ENCODE peak calls at places on chromosome 2, in four cellular contexts. F is HepG2, G is H1, C is GM12878. K is an unnamed sample.

GRCh38 chr2:44218771-44219170 is 50.1 kb downstream of the PPM1B start:
- DNase-seq in C (no peak), G (no peak), F (no peak), K (no peak)

GRCh38 chr2:138029238-138029637 is 65.0 kb downstream of the HNMT start:
- DNase-seq in F (no peak), C (no peak), G (no peak), K (no peak)

GRCh38 chr2:119475225-119475856 is 43.7 kb downstream of the TMEM37 start:
- DNase-seq in C (no peak), G (peak), F (peak), K (no peak)

GRCh38 chr2:13942111-13942510 is 690.4 kb upstream of the LRATD1 start:
- DNase-seq in F (no peak), G (no peak), C (no peak), K (no peak)

GRCh38 chr2:30655660-30656059 is 151.6 kb downstream of the CAPN13 start:
- DNase-seq in C (no peak), F (no peak), G (no peak), K (no peak)

GRCh38 chr2:147603434-147604225 is 241.2 kb upstream of the ACVR2A start:
- DNase-seq in G (no peak), C (no peak), F (no peak), K (no peak)

GRCh38 chr2:98148968-98149697 is 62.2 kb downstream of the VWA3B start:
- DNase-seq in C (no peak), F (peak), G (no peak), K (no peak)

GRCh38 chr2:150599889-150600288 is 112.4 kb upstream of the RND3 start:
- DNase-seq in C (no peak), G (no peak), F (no peak), K (no peak)

GRCh38 chr2:38223256-38223655 is 147.3 kb upstream of the CYP1B1 start:
- DNase-seq in C (no peak), F (no peak), G (no peak), K (no peak)

GRCh38 chr2:39024833-39025232 is 96.0 kb downstream of the SOS1 start:
- DNase-seq in F (no peak), C (no peak), G (no peak), K (no peak)

GRCh38 chr2:55061534-55062344 is 11.5 kb upstream of the RTN4 start:
- DNase-seq in F (no peak), G (no peak), C (no peak), K (no peak)

GRCh38 chr2:198036029-198036879 is 231.9 kb downstream of the PLCL1 start:
- DNase-seq in F (no peak), G (no peak), C (no peak), K (no peak)

GRCh38 chr2:158015428-158016076 is 86.1 kb upstream of the UPP2 start:
- DNase-seq in F (no peak), C (no peak), G (no peak), K (no peak)

GRCh38 chr2:166106431-166107015 is 21.3 kb downstream of the SCN1A start:
- DNase-seq in C (no peak), F (peak), G (no peak), K (peak)

GRCh38 chr2:226782092-226782713 is 17.4 kb downstream of the IRS1 start:
- DNase-seq in F (no peak), G (no peak), C (no peak), K (no peak)

GRCh38 chr2:230942371-230942770 is 17.3 kb upstream of the GPR55 start:
- DNase-seq in C (no peak), F (no peak), G (no peak), K (peak)

GRCh38 chr2:205245652-205246051 is 436.6 kb upstream of the NRP2 start:
- DNase-seq in F (no peak), G (no peak), C (no peak), K (no peak)

GRCh38 chr2:82120120-82120519 is 1815.6 kb upstream of the LRRTM1 start:
- DNase-seq in C (no peak), G (no peak), F (no peak), K (no peak)

GRCh38 chr2:102313025-102313424 is 1.7 kb downstream of the IL1RL1 start:
- DNase-seq in C (no peak), F (no peak), G (no peak), K (no peak)

GRCh38 chr2:127498386-127498785 is 27.9 kb downstream of the IWS1 start:
- DNase-seq in G (no peak), F (peak), C (no peak), K (no peak)

GRCh38 chr2:647691-648231 is 29.4 kb downstream of the TMEM18 start:
- DNase-seq in C (no peak), F (no peak), G (no peak), K (no peak)

GRCh38 chr2:145095641-145096435 is 575.9 kb upstream of the ZEB2 start:
- DNase-seq in C (no peak), F (no peak), G (no peak), K (no peak)

GRCh38 chr2:30235008-30235655 is 3.8 kb downstream of the LBH start:
- DNase-seq in F (no peak), G (no peak), C (no peak), K (no peak)

GRCh38 chr2:120547662-120548061 is 188.0 kb upstream of the GLI2 start:
- DNase-seq in C (no peak), G (no peak), F (no peak), K (no peak)

GRCh38 chr2:161312996-161313395 is 4.8 kb downstream of the PSMD14 start:
- DNase-seq in C (no peak), F (no peak), G (no peak), K (no peak)

GRCh38 chr2:113962692-113963480 is 73.0 kb downstream of the ACTR3 start:
- DNase-seq in F (no peak), G (no peak), C (no peak), K (no peak)

GRCh38 chr2:173831312-173832229 is 133.6 kb downstream of the SP3 start:
- DNase-seq in F (no peak), G (no peak), C (no peak), K (no peak)

GRCh38 chr2:104690255-104690999 is 163.5 kb upstream of the POU3F3 start:
- DNase-seq in F (no peak), C (no peak), G (no peak), K (no peak)

GRCh38 chr2:37375721-37376399 is 31.4 kb downstream of the QPCT start:
- DNase-seq in F (no peak), G (no peak), C (no peak), K (no peak)

GRCh38 chr2:144389151-144389929 is 130.6 kb downstream of the ZEB2 start:
- DNase-seq in C (no peak), F (no peak), G (peak), K (no peak)

DNA sequence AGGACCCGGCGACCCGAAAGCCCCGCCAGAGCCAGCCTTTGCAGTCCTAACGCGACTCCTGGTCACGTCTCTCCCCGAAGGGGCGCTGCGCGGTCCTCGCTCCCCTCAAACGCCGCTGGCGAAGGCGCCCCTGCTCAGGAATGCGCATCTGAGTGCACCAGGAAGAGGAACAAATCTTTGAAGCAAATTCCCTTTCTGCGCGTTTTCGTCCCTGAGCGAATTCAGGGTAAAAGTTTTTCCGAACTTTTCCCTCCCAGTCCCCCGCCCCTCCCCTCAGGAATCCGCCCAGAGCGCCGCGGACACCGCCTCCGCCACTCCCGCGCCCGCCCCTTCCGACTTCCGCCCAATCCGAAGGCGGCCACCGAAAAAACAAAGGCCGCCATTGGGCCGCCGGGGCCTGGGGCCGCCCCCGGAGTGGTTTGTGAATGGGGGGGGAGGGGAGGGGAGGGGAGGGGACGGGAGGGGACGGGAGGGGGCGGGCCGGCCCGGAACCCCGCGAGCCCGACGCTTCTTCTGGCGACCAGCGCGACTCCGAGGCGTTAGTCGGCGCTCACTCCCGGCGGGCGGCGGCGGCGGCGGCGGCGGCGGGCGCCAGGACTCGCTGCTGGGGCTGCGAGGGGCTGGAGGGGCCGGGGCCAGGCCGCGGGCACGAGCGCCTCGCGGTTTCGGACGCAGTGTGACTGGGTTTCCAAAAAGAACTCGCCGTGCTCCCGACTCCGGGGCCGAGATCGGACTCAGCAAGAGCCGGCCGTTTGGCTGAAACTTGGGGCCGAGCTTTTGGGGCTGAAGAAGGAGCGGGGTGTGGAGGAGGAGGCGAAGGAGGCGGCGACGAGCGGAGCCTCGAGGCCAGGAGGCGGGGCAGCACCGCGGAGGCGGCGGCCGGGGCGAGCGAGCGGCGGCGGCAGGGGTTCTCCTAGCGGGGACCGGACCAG is at the start of gene FZD7:
- DNase-seq in F (peak), C (peak), G (peak), K (peak)
- TF ChIP-seq CREB1 in F (no peak), C (peak), G (peak), K (no peak)

GRCh38 chr2:241573741-241574140 is 15.2 kb downstream of the BOK start:
- DNase-seq in G (no peak), F (no peak), C (no peak), K (no peak)
- TF ChIP-seq RFX5 in G (no peak), F (no peak), C (no peak), K (no peak)

DNA sequence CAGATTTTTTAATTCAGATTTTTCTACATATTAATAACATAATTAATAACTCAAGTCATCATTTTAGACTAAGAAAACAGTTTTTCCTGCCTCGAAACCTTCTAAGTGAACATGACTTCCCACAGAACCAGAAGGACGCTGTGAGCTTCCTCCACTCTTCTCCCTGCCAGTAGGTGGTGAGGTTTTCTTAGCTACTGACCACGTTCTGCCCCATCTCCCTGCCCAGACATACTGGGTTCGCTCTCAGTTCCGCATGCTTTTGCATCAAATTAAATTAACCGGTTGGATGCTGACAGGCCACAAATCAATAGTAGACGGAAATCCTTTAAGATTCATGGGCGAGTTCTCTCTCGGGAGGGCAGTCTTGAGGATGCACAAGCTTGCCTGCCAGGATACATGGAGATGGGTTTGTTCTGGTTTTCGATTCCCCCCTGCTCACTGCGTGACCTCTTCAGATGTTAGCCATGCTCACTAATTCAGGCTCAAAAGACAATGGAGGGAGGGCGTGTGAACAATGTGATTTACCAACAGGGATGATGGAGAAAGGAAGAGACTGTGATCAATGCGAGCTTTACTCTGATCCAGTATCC is 375.9 kb downstream of the EIPR1 start:
- DNase-seq in C (no peak), F (no peak), G (no peak), K (no peak)
- TF ChIP-seq CREB1 in C (no peak), F (no peak), G (no peak), K (no peak)

GRCh38 chr2:8907764-8908163 is 70.4 kb upstream of the KIDINS220 start:
- DNase-seq in G (no peak), F (no peak), C (no peak), K (no peak)
- TF ChIP-seq RFX5 in G (no peak), F (no peak), C (no peak), K (no peak)

DNA sequence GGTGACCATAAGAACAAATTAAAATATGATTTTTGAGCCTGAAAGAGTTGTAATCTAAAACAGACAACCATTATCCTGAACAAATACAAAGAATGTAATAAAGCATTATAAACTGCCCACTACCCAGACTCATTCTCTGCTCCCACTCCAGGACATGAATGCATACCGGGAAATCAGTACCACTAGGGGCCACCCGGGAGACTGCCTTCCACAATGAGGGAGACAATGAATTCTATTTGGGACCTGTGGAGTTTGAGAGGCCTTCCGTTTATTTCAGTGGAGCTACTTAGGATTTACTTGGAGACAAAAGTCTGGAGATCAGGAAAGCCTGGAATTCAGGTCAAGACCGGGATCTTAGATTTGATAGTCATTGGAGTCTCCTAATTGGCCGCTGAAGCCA is 50.0 kb downstream of the NAB1 start:
- DNase-seq in C (no peak), G (no peak), F (peak), K (no peak)
- TF ChIP-seq CREB1 in C (no peak), G (no peak), F (no peak), K (no peak)

GRCh38 chr2:207088839-207089238 is 76.9 kb downstream of the KLF7 start:
- DNase-seq in C (no peak), G (no peak), F (no peak), K (no peak)
- TF ChIP-seq RFX5 in C (no peak), G (no peak), F (no peak), K (no peak)